ENCODE peak calls at places on chromosomes 11 and 22, in nine cellular contexts. W is left lung; Z is MV-4-11; G is activated CD8-positive, alpha-beta memory T cell treated with anti-CD3 and anti-CD28 coated beads for 4 hours; H is psoas muscle; E is nephron progenitor cell; N is hippocampal formation; P is stimulated activated CD8-positive, alpha-beta memory T cell treated with anti-CD3 and anti-CD28 coated beads, Interleukin-15, amount 100 ng/mL, for 1 hour; U is GM20000. D is an unnamed sample.

GRCh38 chr11:113874096-113874919 is 1.1 kb downstream of the USP28 start:
- DNase-seq in H (no peak), U (no peak), Z (no peak), W (no peak), E (no peak), N (no peak), P (no peak), G (no peak), D (peak)

GRCh38 chr11:36617543-36617942 is 19.5 kb upstream of the RAG2 start:
- DNase-seq in W (no peak), G (no peak), U (no peak), E (no peak), P (no peak), N (no peak), H (no peak), Z (no peak), D (no peak)

GRCh38 chr22:22099833-22100812 is 117.5 kb upstream of the TOP3B start:
- DNase-seq in H (no peak), P (no peak), U (no peak), E (no peak), G (no peak), Z (no peak), W (no peak), N (no peak), D (peak)

GRCh38 chr11:129190087-129190486 is 2.0 kb downstream of the ARHGAP32 start:
- DNase-seq in N (no peak), Z (peak), W (no peak), G (no peak), P (no peak), H (no peak), E (no peak), U (no peak), D (no peak)

GRCh38 chr11:36817336-36817965 is 219.4 kb upstream of the RAG2 start:
- DNase-seq in E (no peak), N (no peak), U (no peak), Z (peak), P (no peak), H (no peak), W (no peak), G (no peak), D (no peak)

GRCh38 chr22:30890689-30891442 is 77.7 kb downstream of the MORC2 start:
- DNase-seq in G (no peak), Z (no peak), P (no peak), E (peak), H (peak), U (peak), N (no peak), W (peak), D (peak)

GRCh38 chr22:28181332-28181731 is 262.3 kb upstream of the PITPNB start:
- DNase-seq in H (no peak), U (no peak), P (no peak), W (no peak), E (no peak), Z (no peak), N (no peak), G (no peak), D (no peak)

GRCh38 chr11:77250881-77251640 is 50.4 kb downstream of the GDPD4 start:
- DNase-seq in G (no peak), U (no peak), P (no peak), N (no peak), Z (no peak), E (no peak), W (no peak), H (no peak), D (no peak)

GRCh38 chr11:12968836-12969235 is 40.3 kb upstream of the RASSF10 start:
- DNase-seq in E (no peak), W (no peak), Z (no peak), N (no peak), G (no peak), H (no peak), P (no peak), U (no peak), D (no peak)

GRCh38 chr11:74072721-74073120 is 63.8 kb upstream of the UCP3 start:
- DNase-seq in N (no peak), H (no peak), Z (no peak), U (no peak), G (no peak), P (no peak), E (no peak), W (no peak), D (no peak)

GRCh38 chr11:47356998-47357329 is 4.5 kb upstream of the MYBPC3 start:
- DNase-seq in N (no peak), Z (no peak), P (no peak), W (no peak), U (no peak), G (no peak), H (no peak), E (no peak), D (no peak)

GRCh38 chr11:30045144-30045543 is 28.3 kb upstream of the KCNA4 start:
- DNase-seq in P (no peak), N (no peak), Z (no peak), H (no peak), G (no peak), E (no peak), U (no peak), W (no peak), D (no peak)

GRCh38 chr11:10351768-10352641 is 47.1 kb downstream of the ADM start:
- DNase-seq in E (no peak), N (no peak), Z (no peak), P (no peak), W (no peak), H (peak), G (no peak), U (no peak), D (peak)

GRCh38 chr11:65576867-65577755 is 1.3 kb downstream of the EHBP1L1 start:
- DNase-seq in N (no peak), P (no peak), G (no peak), E (no peak), Z (peak), U (no peak), H (peak), W (peak), D (no peak)

GRCh38 chr11:114183041-114183511 is 113.1 kb upstream of the NNMT start:
- DNase-seq in H (peak), G (peak), U (no peak), N (no peak), E (no peak), Z (no peak), W (no peak), P (peak), D (no peak)

GRCh38 chr11:3122775-3123201 is 42.3 kb downstream of the OSBPL5 start:
- DNase-seq in U (no peak), Z (no peak), G (no peak), E (no peak), H (peak), W (peak), P (no peak), N (no peak), D (no peak)

GRCh38 chr11:102794382-102794781 is 3.6 kb downstream of the MMP1 start:
- DNase-seq in Z (peak), U (peak), W (no peak), P (no peak), H (no peak), N (no peak), E (peak), G (no peak), D (peak)

GRCh38 chr11:128902515-128903066 is 11.4 kb downstream of the KCNJ5 start:
- DNase-seq in W (no peak), P (no peak), N (no peak), H (no peak), U (no peak), Z (no peak), G (no peak), E (no peak), D (peak)

GRCh38 chr11:132410383-132410782 is 1040.0 kb downstream of the NTM start:
- DNase-seq in Z (no peak), G (no peak), P (no peak), H (no peak), U (no peak), E (no peak), W (no peak), N (no peak), D (no peak)

GRCh38 chr22:46533434-46533833 is 4.0 kb downstream of the CELSR1 start:
- DNase-seq in U (peak), P (no peak), W (no peak), Z (no peak), N (no peak), H (no peak), G (no peak), E (no peak), D (peak)

GRCh38 chr11:72321381-72321996 is 77.5 kb upstream of the PHOX2A start:
- DNase-seq in N (no peak), Z (no peak), P (no peak), H (no peak), U (no peak), G (no peak), E (no peak), W (no peak), D (peak)

GRCh38 chr11:81255905-81256304 is 1477.8 kb downstream of the FAM181B start:
- DNase-seq in U (no peak), Z (no peak), N (no peak), G (no peak), E (no peak), P (no peak), W (no peak), H (no peak), D (no peak)

GRCh38 chr22:22395230-22395629 is 113.3 kb downstream of the ZNF280B start:
- DNase-seq in W (no peak), G (no peak), Z (peak), H (no peak), N (no peak), E (no peak), U (no peak), P (no peak), D (no peak)